ENCODE peak calls at places on chromosome 15, in ten cellular contexts. U is left lung, L is right atrium auricular region, G is epithelial cell of esophagus, R is adrenal gland, E is Calu3, B is AG04450, V is B cell, D is transverse colon, I is breast epithelium. A is an unnamed sample.

GRCh38 chr15:36643551-36643950 is 64.1 kb downstream of the CDIN1 start:
- DNase-seq in U (no peak), L (no peak), G (peak; percentile 80), R (no peak), E (peak; percentile 0), B (no peak), V (no peak), D (no peak), I (no peak), A (no peak)

GRCh38 chr15:45589296-45589695 is 2.1 kb downstream of the BLOC1S6 start:
- DNase-seq in U (no peak), L (no peak), G (no peak), R (no peak), E (no peak), B (no peak), V (no peak), D (no peak), I (no peak), A (no peak)

GRCh38 chr15:28927043-28927442 is 41.3 kb downstream of the APBA2 start:
- DNase-seq in U (no peak), L (no peak), G (no peak), R (no peak), E (no peak), B (no peak), V (no peak), D (no peak), I (no peak), A (no peak)

GRCh38 chr15:60656491-60657284 is 177.7 kb upstream of the ICE2 start:
- DNase-seq in U (no peak), L (no peak), G (no peak), R (no peak), E (no peak), B (no peak), V (no peak), D (no peak), I (no peak), A (no peak)

GRCh38 chr15:52331490-52332240 is 36.1 kb upstream of the MYO5C start:
- DNase-seq in U (no peak), L (no peak), G (peak; percentile 75), R (peak; percentile 31), E (peak; percentile 38), B (no peak), V (peak; percentile 47), D (peak; percentile 23), I (peak; percentile 24), A (no peak)

GRCh38 chr15:36688310-36689102 is 109.1 kb downstream of the CDIN1 start:
- DNase-seq in U (no peak), L (no peak), G (peak; percentile 58), R (no peak), E (no peak), B (no peak), V (no peak), D (no peak), I (no peak), A (no peak)

GRCh38 chr15:41969851-41970431 is 2.4 kb downstream of the EHD4 start:
- DNase-seq in U (no peak), L (no peak), G (no peak), R (no peak), E (no peak), B (no peak), V (peak; percentile 53), D (peak; percentile 19), I (peak; percentile 18), A (no peak)

GRCh38 chr15:40932625-40933519 is 3.7 kb downstream of the DLL4 start:
- DNase-seq in U (no peak), L (no peak), G (no peak), R (no peak), E (no peak), B (no peak), V (no peak), D (peak; percentile 68), I (no peak), A (no peak)

GRCh38 chr15:35206060-35206675 is 121.1 kb upstream of the NANOGP8 start:
- DNase-seq in U (no peak), L (no peak), G (peak; percentile 22), R (no peak), E (no peak), B (no peak), V (no peak), D (no peak), I (no peak), A (no peak)

GRCh38 chr15:32818758-32819405 is 101.1 kb downstream of the GREM1 start:
- DNase-seq in U (no peak), L (no peak), G (no peak), R (no peak), E (no peak), B (peak; percentile 63), V (no peak), D (no peak), I (no peak), A (no peak)

GRCh38 chr15:26197719-26198118 is 334.6 kb upstream of the ATP10A start:
- DNase-seq in U (no peak), L (no peak), G (no peak), R (no peak), E (no peak), B (no peak), V (no peak), D (no peak), I (no peak), A (no peak)

GRCh38 chr15:27956285-27956684 is 142.8 kb downstream of the OCA2 start:
- DNase-seq in U (no peak), L (no peak), G (peak; percentile 90), R (no peak), E (no peak), B (no peak), V (no peak), D (no peak), I (no peak), A (no peak)

GRCh38 chr15:71471347-71471746 is 339.0 kb upstream of the NR2E3 start:
- DNase-seq in U (no peak), L (no peak), G (peak; percentile 88), R (no peak), E (peak; percentile 8), B (no peak), V (no peak), D (no peak), I (no peak), A (no peak)

GRCh38 chr15:58440181-58440910 is 8.6 kb downstream of the LIPC start:
- DNase-seq in U (no peak), L (peak; percentile 79), G (peak; percentile 59), R (peak; percentile 79), E (peak; percentile 68), B (no peak), V (no peak), D (no peak), I (no peak), A (no peak)

GRCh38 chr15:69869291-69869690 is 228.4 kb downstream of the TLE3 start:
- DNase-seq in U (no peak), L (no peak), G (no peak), R (no peak), E (peak; percentile 57), B (no peak), V (no peak), D (no peak), I (no peak), A (no peak)

GRCh38 chr15:85414495-85414894 is 34.1 kb downstream of the AKAP13 start:
- DNase-seq in U (no peak), L (no peak), G (peak; percentile 40), R (no peak), E (no peak), B (no peak), V (no peak), D (no peak), I (no peak), A (no peak)
- TF ChIP-seq CTCF in U (no peak), L (peak; percentile 45), G (peak; percentile 6), R (no peak), E (no peak), B (peak; percentile 27), V (peak; percentile 63), D (no peak), I (no peak), A (no peak)

DNA sequence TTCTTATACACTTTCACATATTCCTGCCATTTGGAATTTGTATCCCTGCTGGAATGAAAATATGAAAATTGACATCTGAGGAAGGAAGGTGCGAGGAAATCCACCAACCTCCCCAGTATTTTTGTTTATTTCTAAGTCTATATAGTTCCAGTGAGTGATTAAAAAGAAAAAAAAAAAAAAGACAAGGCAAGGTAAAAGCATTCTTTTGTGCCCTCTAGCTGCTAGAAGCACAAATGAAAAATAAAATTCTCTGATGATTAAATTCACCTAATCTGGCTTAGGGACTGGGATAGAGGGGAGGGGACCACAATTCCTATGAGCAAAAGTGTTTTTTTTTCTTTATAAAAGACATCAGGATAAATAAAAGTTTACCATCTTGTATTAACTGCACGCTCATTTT is 370.9 kb downstream of the NR2F2 start:
- DNase-seq in U (no peak), L (no peak), G (no peak), R (no peak), E (no peak), B (no peak), V (no peak), D (no peak), I (no peak), A (no peak)
- TF ChIP-seq CTCF in U (no peak), L (peak; percentile 21), G (peak; percentile 26), R (no peak), E (no peak), B (no peak), V (no peak), D (no peak), I (no peak), A (no peak)

DNA sequence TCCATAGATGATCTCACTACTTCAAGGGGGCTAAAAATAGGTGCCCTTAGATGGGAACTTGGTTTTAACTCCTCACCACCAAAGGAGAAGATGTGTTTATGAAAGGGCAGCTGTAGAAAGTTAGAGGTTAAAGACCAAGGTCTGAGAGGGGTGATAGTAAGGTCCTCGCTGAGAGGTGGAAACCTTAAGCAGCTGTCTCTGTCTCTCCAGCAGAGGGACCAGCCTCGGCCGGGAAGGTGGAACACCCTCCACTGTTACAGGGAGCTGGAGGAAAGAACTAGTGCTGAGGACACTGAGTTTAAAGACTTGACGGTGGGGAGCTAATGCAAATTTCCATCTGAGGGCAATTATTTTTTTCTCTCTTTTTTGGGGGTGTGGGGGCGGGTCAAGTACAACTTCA is 8.9 kb upstream of the RLBP1 start:
- DNase-seq in U (no peak), L (no peak), G (no peak), R (no peak), E (no peak), B (no peak), V (no peak), D (no peak), I (no peak), A (no peak)
- TF ChIP-seq CTCF in U (no peak), L (no peak), G (no peak), R (no peak), E (no peak), B (peak; percentile 33), V (no peak), D (no peak), I (no peak), A (no peak)

DNA sequence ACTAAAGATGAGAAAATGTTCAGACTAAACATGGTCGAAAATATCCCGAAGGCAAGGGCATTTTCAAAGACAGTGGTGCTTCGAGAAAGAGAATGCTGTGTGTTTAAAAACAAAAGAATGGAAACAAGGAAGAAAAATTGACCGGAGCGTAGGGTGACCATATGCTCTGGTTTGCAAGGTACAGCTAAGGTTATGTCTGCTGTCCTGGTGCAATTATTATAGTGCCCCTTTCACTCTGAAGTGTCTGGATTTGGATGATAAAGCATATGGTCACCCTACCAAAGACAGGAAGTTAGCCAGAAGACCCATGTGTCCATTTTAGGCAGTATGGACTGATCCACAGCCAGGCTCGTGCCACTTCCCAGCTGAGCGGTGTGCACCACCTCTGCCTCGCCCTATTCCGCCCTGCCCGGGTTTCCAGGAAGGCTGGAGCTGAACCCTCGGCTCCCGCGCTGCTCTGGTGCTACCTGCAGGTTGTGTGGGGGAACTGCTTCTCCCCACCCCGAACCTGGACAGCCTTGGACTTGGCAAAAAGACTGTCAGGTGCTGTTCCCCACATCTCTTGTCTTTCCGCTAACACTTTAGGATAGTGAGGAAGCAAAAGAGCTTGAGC is 25.2 kb downstream of the GOLGA6D start:
- DNase-seq in U (no peak), L (no peak), G (peak; percentile 69), R (peak; percentile 44), E (peak; percentile 87), B (no peak), V (no peak), D (peak; percentile 77), I (no peak), A (no peak)
- TF ChIP-seq CTCF in U (no peak), L (peak; percentile 24), G (peak; percentile 70), R (no peak), E (peak; percentile 83), B (peak; percentile 30), V (peak; percentile 36), D (peak; percentile 35), I (no peak), A (no peak)